ENCODE peak calls at places on chromosomes 4 and X, in seven cellular contexts. P is lower leg skin, W is lung, S is fibroblast of pulmonary artery, I is BJ, V is RWPE1, O is neural progenitor cell. N is an unnamed sample.

GRCh38 chrX:148542481-148543255 is 42.3 kb downstream of the AFF2 start:
- DNase-seq in P (no peak), S (no peak), V (no peak), W (no peak), I (no peak), O (no peak), N (no peak)

GRCh38 chrX:131910565-131910964 is 112.5 kb upstream of the STK26 start:
- DNase-seq in W (no peak), O (no peak), I (no peak), V (no peak), P (no peak), S (no peak), N (no peak)

GRCh38 chr4:11488657-11489448 is 60.2 kb upstream of the HS3ST1 start:
- DNase-seq in P (no peak), S (no peak), I (no peak), O (no peak), W (no peak), V (no peak), N (no peak)

GRCh38 chr4:6071191-6071958 is 53.1 kb upstream of the C4orf50 start:
- DNase-seq in S (no peak), I (no peak), V (no peak), W (no peak), O (peak), P (no peak), N (no peak)

GRCh38 chrX:48531359-48531954 is 8.1 kb upstream of the TBC1D25 start:
- DNase-seq in V (peak), I (peak), W (no peak), P (peak), O (no peak), S (peak), N (no peak)

GRCh38 chr4:23015821-23016220 is 323.1 kb downstream of the GBA3 start:
- DNase-seq in O (no peak), I (no peak), V (no peak), S (no peak), W (no peak), P (no peak), N (no peak)

GRCh38 chr4:132333723-132334045 is 815.4 kb upstream of the PCDH10 start:
- DNase-seq in S (peak), P (no peak), V (peak), O (no peak), I (peak), W (no peak), N (no peak)

GRCh38 chr4:19636451-19636850 is 615.3 kb upstream of the SLIT2 start:
- DNase-seq in O (no peak), V (no peak), W (no peak), P (no peak), S (no peak), I (no peak), N (no peak)

GRCh38 chr4:114400531-114400930 is 198.1 kb upstream of the UGT8 start:
- DNase-seq in W (no peak), P (no peak), V (peak), S (no peak), I (no peak), O (no peak), N (no peak)

GRCh38 chr4:54677416-54677815 is 19.7 kb downstream of the KIT start:
- DNase-seq in W (no peak), P (no peak), V (no peak), I (no peak), S (no peak), O (peak), N (no peak)

GRCh38 chr4:8641256-8641655 is 48.7 kb downstream of the CPZ start:
- DNase-seq in P (no peak), W (no peak), I (no peak), V (no peak), S (no peak), O (no peak), N (peak)

GRCh38 chr4:168678751-168679366 is 182.0 kb downstream of the PALLD start:
- DNase-seq in S (no peak), I (no peak), P (no peak), O (no peak), V (no peak), W (no peak), N (no peak)

GRCh38 chrX:1658083-1658463 is 43.2 kb downstream of the ASMT start:
- DNase-seq in I (no peak), W (no peak), P (no peak), O (peak), S (no peak), V (no peak), N (no peak)

GRCh38 chr4:185412412-185412811 is 13.4 kb downstream of the UFSP2 start:
- DNase-seq in P (no peak), O (no peak), I (no peak), S (peak), W (no peak), V (no peak), N (no peak)

GRCh38 chr4:182619659-182620058 is 297.5 kb downstream of the DCTD start:
- DNase-seq in S (no peak), W (no peak), P (no peak), O (no peak), I (no peak), V (no peak), N (no peak)

GRCh38 chr4:77465271-77465670 is 140.3 kb upstream of the CXCL13 start:
- DNase-seq in I (no peak), S (peak), W (peak), V (peak), O (no peak), P (no peak), N (no peak)

GRCh38 chr4:48255959-48256342 is 13.7 kb downstream of the TEC start:
- DNase-seq in P (no peak), S (no peak), W (no peak), I (no peak), O (no peak), V (no peak), N (no peak)

GRCh38 chr4:13907255-13907751 is 279.8 kb upstream of the BOD1L1 start:
- DNase-seq in O (no peak), W (no peak), P (no peak), I (peak), S (peak), V (peak), N (no peak)

GRCh38 chr4:821631-822030 is 4.3 kb downstream of the CPLX1 start:
- DNase-seq in W (no peak), V (no peak), I (no peak), S (no peak), P (no peak), O (no peak), N (no peak)

GRCh38 chrX:66625525-66625924 is 13.4 kb downstream of the EDA2R start:
- DNase-seq in P (no peak), W (no peak), S (no peak), O (no peak), V (no peak), I (no peak), N (no peak)

DNA sequence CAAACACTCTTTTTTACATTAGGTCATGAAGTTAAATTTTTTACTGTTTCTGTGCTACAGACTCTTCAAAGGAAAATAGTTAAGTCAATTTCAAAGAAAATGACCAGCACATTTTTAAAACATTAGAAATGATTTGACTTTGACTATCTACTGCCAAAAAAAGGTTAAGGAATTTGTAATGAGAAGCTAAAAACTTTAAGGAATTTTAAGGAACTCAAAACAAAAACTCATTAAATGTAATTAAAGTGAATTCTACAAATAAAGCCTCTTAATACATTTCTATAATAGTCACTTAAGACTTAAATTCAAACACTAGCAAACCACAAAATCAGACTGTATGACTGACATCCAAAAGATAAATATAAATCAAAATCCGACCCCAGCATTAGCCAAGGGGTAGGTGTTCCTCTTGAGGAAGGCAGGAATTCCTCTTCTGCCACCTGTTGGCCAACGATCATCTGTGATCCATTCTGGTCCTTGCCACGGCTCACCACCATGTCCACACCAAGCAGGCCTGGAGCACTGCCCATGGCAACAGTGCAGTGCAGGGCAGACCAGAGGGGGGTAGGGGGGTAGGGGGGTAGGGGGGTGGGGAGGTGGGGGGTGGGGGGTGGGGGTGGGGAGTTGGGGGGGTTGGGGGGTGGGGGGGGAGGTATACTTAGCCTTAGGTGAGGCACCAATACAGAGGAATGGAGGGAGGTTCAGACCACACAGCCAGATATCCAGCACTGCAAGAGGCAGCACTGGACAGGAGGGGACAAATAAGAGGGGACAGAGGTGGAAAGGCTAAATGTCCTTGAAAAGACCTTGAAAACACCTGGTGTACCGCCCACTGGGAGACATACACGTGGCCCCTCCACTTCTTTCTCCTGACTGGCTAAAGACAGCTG is 287.4 kb downstream of the CHIC1 start:
- DNase-seq in W (peak), V (peak), I (no peak), O (peak), P (no peak), S (peak), N (no peak)
- TF ChIP-seq CTCF in W (no peak), V (no peak), I (peak), O (peak), P (no peak), S (peak), N (peak)

DNA sequence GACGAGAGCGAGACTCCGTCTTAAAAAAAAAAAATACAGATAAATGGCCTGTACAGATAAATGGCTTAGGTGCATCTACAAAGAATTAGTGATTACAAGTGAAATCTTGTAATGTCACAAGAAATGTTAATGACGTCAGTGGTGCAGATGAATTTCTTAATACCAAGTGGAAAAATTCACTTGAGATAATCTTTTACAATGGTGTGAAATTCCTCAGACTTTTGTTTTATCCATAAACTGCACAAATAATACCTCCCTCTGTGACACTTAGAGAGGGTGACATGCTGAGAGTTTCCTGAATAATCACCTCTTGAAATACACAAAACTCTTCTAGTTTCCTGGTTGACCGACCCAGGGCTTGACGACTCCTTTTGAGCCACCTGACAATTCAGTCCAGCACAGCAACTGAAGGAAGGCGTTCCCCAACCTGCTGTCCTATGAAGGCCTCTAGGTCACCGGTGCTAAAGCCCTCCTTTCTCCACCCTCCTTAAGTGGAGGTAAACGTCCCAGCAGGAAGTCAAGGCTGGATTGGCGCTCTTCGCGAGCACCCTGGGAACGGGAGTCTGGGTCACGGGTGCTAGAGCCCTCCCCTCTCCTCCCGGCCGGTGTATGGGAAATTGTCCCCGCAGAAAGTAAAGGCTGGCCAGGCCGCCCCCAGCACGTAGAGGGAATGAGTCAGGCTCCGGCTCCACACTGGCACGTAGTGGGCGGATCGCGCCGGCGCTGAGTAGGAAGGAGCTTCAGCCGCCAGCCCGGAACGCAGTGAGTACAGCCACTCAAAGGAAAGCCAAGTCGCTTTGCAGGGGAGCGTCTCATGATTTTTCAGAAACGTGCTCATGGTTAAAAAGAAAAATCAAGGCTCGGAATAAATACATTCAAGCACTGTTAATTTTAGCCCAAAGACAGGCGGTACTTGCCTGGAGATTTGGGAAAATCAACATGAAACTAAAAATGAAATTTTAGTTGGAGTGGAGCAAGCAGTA is at the start of gene TMEM144:
- DNase-seq in W (peak), I (peak), P (peak), O (peak), V (peak), S (peak), N (peak)
- TF ChIP-seq CTCF in W (no peak), I (peak), P (no peak), O (peak), V (no peak), S (peak), N (peak)

GRCh38 chr4:149896428-149896827 is 80.8 kb upstream of the IQCM start:
- DNase-seq in V (peak), S (peak), W (no peak), O (peak), I (no peak), P (no peak), N (no peak)
- TF ChIP-seq CTCF in V (peak), S (peak), W (no peak), O (peak), I (peak), P (no peak), N (peak)

GRCh38 chrX:53354669-53355068 is 67.8 kb downstream of the SMC1A start:
- DNase-seq in P (no peak), O (no peak), V (no peak), S (peak), I (no peak), W (no peak), N (no peak)
- TF ChIP-seq CTCF in P (no peak), O (no peak), V (no peak), S (peak), I (no peak), W (no peak), N (no peak)

DNA sequence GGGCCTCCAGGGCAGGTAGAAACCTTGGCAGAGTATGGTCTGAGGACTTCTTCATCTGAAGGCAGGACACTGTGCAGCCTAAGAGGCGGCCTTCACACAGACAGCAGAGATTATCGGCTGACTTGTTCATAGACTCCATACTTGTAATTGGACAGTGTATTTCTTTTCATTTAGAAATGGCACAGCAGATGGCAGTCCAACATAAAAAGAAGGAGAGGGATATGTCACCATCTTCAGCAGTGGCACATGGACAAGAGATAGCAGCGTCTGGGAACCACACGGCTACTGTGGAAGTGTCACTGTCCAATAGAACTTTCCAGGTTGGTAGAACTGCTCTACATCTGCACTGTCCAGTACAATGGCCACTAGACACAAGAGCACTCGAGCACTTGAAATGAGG is 21.7 kb upstream of the GEMIN8 start:
- DNase-seq in O (no peak), W (no peak), P (no peak), I (no peak), V (no peak), S (no peak), N (no peak)
- TF ChIP-seq CTCF in O (no peak), W (no peak), P (no peak), I (no peak), V (no peak), S (no peak), N (no peak)

DNA sequence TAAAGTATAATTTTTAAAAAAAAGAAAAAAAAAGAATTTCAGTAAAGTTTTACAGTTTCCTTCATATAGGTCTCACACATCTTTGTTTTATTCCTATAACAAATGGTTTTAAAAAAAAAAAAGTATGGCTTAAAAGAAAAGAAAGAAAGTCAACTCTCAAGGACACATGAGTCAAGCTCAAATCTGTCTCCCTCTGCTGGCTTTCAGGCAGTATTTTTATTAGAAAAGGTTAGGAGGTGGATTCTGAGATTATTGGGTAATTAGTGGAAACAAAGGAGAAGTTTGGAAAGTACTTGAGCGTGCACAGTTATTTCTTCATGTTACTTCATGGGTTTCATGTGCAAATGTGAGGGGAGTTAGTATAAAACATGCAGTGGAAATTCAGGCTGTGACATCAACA is 36.6 kb upstream of the BTC start:
- DNase-seq in P (no peak), W (no peak), S (peak), V (no peak), I (no peak), O (no peak), N (no peak)
- TF ChIP-seq CTCF in P (no peak), W (no peak), S (peak), V (peak), I (peak), O (peak), N (peak)

DNA sequence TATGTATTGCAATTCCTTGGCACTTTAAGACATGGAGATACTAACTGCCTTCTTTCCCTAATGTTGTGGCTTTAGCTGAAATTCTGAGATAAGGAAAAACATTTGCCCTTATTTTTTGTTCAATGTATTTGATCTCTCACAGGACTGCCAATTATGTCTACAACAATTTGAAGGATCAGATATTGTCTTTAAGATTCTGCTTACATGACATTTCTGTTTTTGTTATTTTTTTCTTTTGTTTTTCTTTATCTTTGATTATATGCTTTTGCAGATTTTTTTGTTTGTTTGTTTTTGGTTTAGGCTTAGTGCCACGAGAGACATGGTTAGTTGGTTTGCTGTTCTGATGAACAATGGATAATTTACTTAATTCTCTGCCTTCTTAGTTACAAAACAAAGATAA is 303.3 kb downstream of the TECRL start:
- DNase-seq in W (no peak), S (no peak), V (no peak), I (no peak), O (no peak), P (no peak), N (no peak)
- TF ChIP-seq CTCF in W (no peak), S (no peak), V (no peak), I (no peak), O (no peak), P (no peak), N (no peak)